ENCODE peak calls at places on chromosomes 13 and 19, in seven cellular contexts. F is heart left ventricle, D is breast epithelium, Z is tibial nerve, Q is uterus, N is sigmoid colon, H is endothelial cell of umbilical vein. R is an unnamed sample.

GRCh38 chr19:55493052-55493649 is 4.9 kb downstream of the SSC5D start:
- DNase-seq in D (no peak), H (no peak), Q (peak; percentile 86), Z (no peak), N (peak; percentile 71), F (peak; percentile 41), R (no peak)

GRCh38 chr19:6551607-6552450 is 21.0 kb downstream of the TNFSF9 start:
- DNase-seq in Z (no peak), N (no peak), F (no peak), H (no peak), Q (no peak), D (no peak), R (no peak)

GRCh38 chr19:54448037-54448773 is 794 bp upstream of the LENG8 start:
- DNase-seq in F (peak; percentile 62), Q (peak; percentile 58), Z (peak; percentile 33), H (peak; percentile 75), D (peak; percentile 44), N (peak; percentile 84), R (peak; percentile 83)

GRCh38 chr13:29935309-29935981 is 85.0 kb upstream of the UBL3 start:
- DNase-seq in Q (no peak), Z (no peak), F (no peak), H (no peak), D (no peak), N (no peak), R (no peak)

GRCh38 chr19:407501-408440 is 1.2 kb downstream of the C2CD4C start:
- DNase-seq in D (no peak), Q (no peak), H (no peak), N (no peak), Z (no peak), F (no peak), R (peak; percentile 12)

GRCh38 chr13:41411536-41411935 is 45.8 kb upstream of the RGCC start:
- DNase-seq in D (no peak), Q (no peak), H (peak; percentile 32), F (no peak), N (no peak), Z (no peak), R (no peak)

GRCh38 chr19:376111-376470 is 31.5 kb upstream of the MIER2 start:
- DNase-seq in H (no peak), D (no peak), N (no peak), F (no peak), Q (no peak), Z (no peak), R (no peak)

GRCh38 chr19:8487137-8487851 is 15.1 kb downstream of the PRAM1 start:
- DNase-seq in Z (no peak), H (no peak), N (no peak), Q (no peak), D (no peak), F (peak; percentile 58), R (peak; percentile 88)

GRCh38 chr13:73060251-73061160 is 1.7 kb downstream of the KLF5 start:
- DNase-seq in Q (peak; percentile 19), H (peak; percentile 24), N (no peak), D (peak; percentile 35), Z (no peak), F (peak; percentile 45), R (no peak)

GRCh38 chr19:11349171-11349570 is 2.9 kb downstream of the CCDC159 start:
- DNase-seq in Q (no peak), Z (no peak), N (no peak), H (no peak), F (no peak), D (no peak), R (no peak)

GRCh38 chr13:101698400-101698799 is 245.9 kb downstream of the ITGBL1 start:
- DNase-seq in Q (no peak), F (no peak), N (no peak), Z (no peak), D (no peak), H (no peak), R (no peak)

GRCh38 chr19:46080561-46080960 is 39.8 kb upstream of the IGFL4 start:
- DNase-seq in Z (no peak), H (no peak), Q (peak; percentile 69), D (no peak), F (no peak), N (no peak), R (no peak)

GRCh38 chr19:11203194-11204075 is 6.1 kb upstream of the KANK2 start:
- DNase-seq in Q (peak; percentile 93), F (peak; percentile 89), H (peak; percentile 54), Z (peak; percentile 65), N (peak; percentile 97), D (peak; percentile 81), R (no peak)

GRCh38 chr19:40006273-40006691 is 9.4 kb downstream of the ZNF546 start:
- DNase-seq in F (no peak), Z (no peak), Q (no peak), H (peak; percentile 95), N (no peak), D (no peak), R (no peak)

GRCh38 chr19:6577410-6578125 is 13.4 kb downstream of the CD70 start:
- DNase-seq in D (no peak), Q (no peak), H (peak; percentile 12), N (no peak), Z (no peak), F (no peak), R (no peak)

GRCh38 chr13:51322826-51323225 is 16.7 kb upstream of the SERPINE3 start:
- DNase-seq in H (no peak), Q (no peak), Z (no peak), D (no peak), F (no peak), N (no peak), R (no peak)

GRCh38 chr13:94705081-94705751 is 7.1 kb downstream of the SOX21 start:
- DNase-seq in N (no peak), Z (no peak), F (no peak), Q (no peak), H (no peak), D (no peak), R (no peak)

GRCh38 chr13:54261856-54262255 is 1233.2 kb downstream of the OLFM4 start:
- DNase-seq in Z (no peak), Q (no peak), D (no peak), F (no peak), H (no peak), N (no peak), R (no peak)

GRCh38 chr13:62040806-62041205 is 625.2 kb upstream of the PCDH20 start:
- DNase-seq in Z (no peak), Q (no peak), N (no peak), F (no peak), D (no peak), H (no peak), R (no peak)

GRCh38 chr13:94160875-94161274 is 318.6 kb downstream of the DCT start:
- DNase-seq in N (no peak), Z (no peak), H (no peak), D (no peak), Q (no peak), F (no peak), R (no peak)

GRCh38 chr13:39682788-39683187 is 27.3 kb downstream of the COG6 start:
- DNase-seq in N (no peak), D (no peak), Z (no peak), F (no peak), Q (no peak), H (no peak), R (no peak)

GRCh38 chr13:80180745-80181144 is 160.2 kb downstream of the SPRY2 start:
- DNase-seq in D (no peak), N (no peak), Q (no peak), Z (no peak), H (no peak), F (no peak), R (no peak)

GRCh38 chr13:41565221-41565620 is 107.9 kb downstream of the RGCC start:
- DNase-seq in H (peak; percentile 61), N (no peak), Q (no peak), Z (no peak), F (no peak), D (no peak), R (no peak)

GRCh38 chr19:44897835-44898234 is 6.8 kb downstream of the TOMM40 start:
- DNase-seq in Z (no peak), Q (no peak), F (no peak), N (no peak), D (no peak), H (no peak), R (no peak)

GRCh38 chr19:41299755-41300089 is 10.2 kb upstream of the CCDC97 start:
- DNase-seq in N (peak; percentile 87), F (peak; percentile 90), H (peak; percentile 29), D (no peak), Q (peak; percentile 37), Z (peak; percentile 41), R (peak; percentile 65)

GRCh38 chr13:36907801-36908200 is 12.2 kb downstream of the SMAD9 start:
- DNase-seq in N (no peak), D (no peak), F (no peak), Z (no peak), Q (no peak), H (no peak), R (no peak)

GRCh38 chr19:3434630-3435553 is 45.4 kb downstream of the SMIM24 start:
- DNase-seq in Q (peak; percentile 96), F (peak; percentile 98), N (peak; percentile 98), H (peak; percentile 97), D (peak; percentile 94), Z (peak; percentile 90), R (peak; percentile 95)
- TF ChIP-seq POLR2A in Q (peak; percentile 35), F (no peak), N (no peak), H (peak; percentile 83), D (no peak), Z (no peak), R (no peak)

DNA sequence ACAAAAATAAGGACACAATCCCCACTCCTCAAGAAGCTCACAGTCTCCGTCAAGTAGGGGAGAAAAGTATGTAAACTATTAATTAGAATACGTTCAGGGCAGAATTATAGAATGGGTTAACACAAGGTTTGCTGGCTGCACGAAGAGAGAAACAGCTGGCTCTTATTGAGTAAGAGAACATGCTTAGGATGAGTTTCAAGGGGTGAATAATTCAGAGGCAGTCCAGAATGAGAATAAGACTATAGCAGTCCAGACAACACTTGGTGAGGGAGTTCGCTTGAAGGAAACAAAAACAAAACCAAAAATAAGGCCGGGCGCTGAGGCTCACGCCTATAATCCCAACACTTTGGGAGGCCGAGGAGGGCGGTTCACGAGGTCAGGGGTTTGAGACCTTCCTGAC is 61.9 kb downstream of the THSD1 start:
- DNase-seq in D (no peak), Q (no peak), H (no peak), Z (no peak), F (no peak), N (no peak), R (no peak)
- TF ChIP-seq POLR2A in D (no peak), Q (no peak), H (no peak), Z (no peak), F (no peak), N (no peak), R (no peak)

DNA sequence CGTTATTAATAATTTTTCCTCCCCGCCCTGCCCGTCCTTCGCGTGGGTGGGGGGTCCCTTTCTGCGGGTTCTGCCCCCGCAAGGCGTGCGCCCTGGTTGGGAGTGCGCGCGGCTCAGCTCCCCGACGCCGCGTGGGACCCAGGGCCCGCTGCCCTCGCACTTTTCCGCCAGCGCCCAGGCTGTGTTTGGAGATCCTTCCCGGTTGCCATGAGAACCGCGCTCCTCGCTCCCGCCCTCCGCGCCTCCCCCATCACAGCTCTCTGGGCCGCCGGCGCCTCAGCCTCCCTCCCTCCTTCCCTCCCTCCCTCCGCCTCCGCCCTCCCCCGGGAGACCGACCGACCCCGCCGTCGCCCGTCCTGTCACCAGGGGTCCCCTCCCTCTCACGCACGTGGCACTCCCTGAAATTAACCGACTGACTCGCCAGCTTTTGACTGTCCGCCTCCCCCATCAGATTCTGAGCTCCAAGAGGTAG is 2.4 kb upstream of the SSBP4 start:
- DNase-seq in N (peak; percentile 95), H (peak; percentile 89), Q (peak; percentile 95), D (peak; percentile 83), Z (peak; percentile 92), F (peak; percentile 93), R (peak; percentile 95)
- TF ChIP-seq POLR2A in N (no peak), H (no peak), Q (peak; percentile 71), D (no peak), Z (no peak), F (no peak), R (peak; percentile 23)

GRCh38 chr13:23466144-23467002 is 32.9 kb upstream of the SACS start:
- DNase-seq in N (peak; percentile 82), Z (peak; percentile 53), H (peak; percentile 77), F (peak; percentile 78), D (peak; percentile 37), Q (peak; percentile 72), R (peak; percentile 93)
- TF ChIP-seq POLR2A in N (no peak), Z (no peak), H (no peak), F (no peak), D (no peak), Q (peak; percentile 20), R (no peak)